ENCODE peak calls at places on chromosomes 13 and 19, in four cellular contexts. One of them, this sample, is unnamed.

GRCh38 chr19:34654796-34655195 is 22.2 kb downstream of the SCGB2B2 start:
- DNase-seq in H9: no peak
- DNase-seq in endothelial cell: no peak
- DNase-seq in foreskin fibroblast: no peak
- DNase-seq in this sample: no peak

GRCh38 chr19:40054632-40055031 is 1.4 kb downstream of the ZNF780B start:
- DNase-seq in H9: no peak
- DNase-seq in endothelial cell: no peak
- DNase-seq in foreskin fibroblast: no peak
- DNase-seq in this sample: no peak

GRCh38 chr19:2319551-2319950 is 8.8 kb downstream of the LSM7 start:
- DNase-seq in foreskin fibroblast: no peak
- DNase-seq in H9: no peak
- DNase-seq in endothelial cell: no peak
- DNase-seq in this sample: no peak

GRCh38 chr19:30214651-30215051 is 157.5 kb upstream of the ZNF536 start:
- DNase-seq in H9: no peak
- DNase-seq in foreskin fibroblast: no peak
- DNase-seq in endothelial cell: no peak
- DNase-seq in this sample: no peak

GRCh38 chr13:76383671-76384461 is 502.3 kb downstream of the KCTD12 start:
- DNase-seq in foreskin fibroblast: peak; percentile 82
- DNase-seq in endothelial cell: no peak
- DNase-seq in H9: no peak
- DNase-seq in this sample: peak; percentile 76

GRCh38 chr13:103188688-103189326 is 122.6 kb upstream of the SLC10A2 start:
- DNase-seq in foreskin fibroblast: no peak
- DNase-seq in H9: no peak
- DNase-seq in endothelial cell: no peak
- DNase-seq in this sample: peak; percentile 1

GRCh38 chr13:22073718-22074117 is 402.8 kb downstream of the FGF9 start:
- DNase-seq in foreskin fibroblast: no peak
- DNase-seq in H9: no peak
- DNase-seq in endothelial cell: no peak
- DNase-seq in this sample: no peak

GRCh38 chr19:50025794-50026549 is at the start of gene ZNF473:
- DNase-seq in H9: peak; percentile 96
- DNase-seq in endothelial cell: peak; percentile 85
- DNase-seq in foreskin fibroblast: peak; percentile 94
- DNase-seq in this sample: peak; percentile 79

GRCh38 chr13:76965759-76966421 is 17.6 kb downstream of the ACOD1 start:
- DNase-seq in foreskin fibroblast: peak; percentile 71
- DNase-seq in H9: no peak
- DNase-seq in endothelial cell: no peak
- DNase-seq in this sample: peak; percentile 79

GRCh38 chr19:2804156-2805004 is 15.3 kb upstream of the ZNF554 start:
- DNase-seq in foreskin fibroblast: no peak
- DNase-seq in H9: no peak
- DNase-seq in endothelial cell: no peak
- DNase-seq in this sample: no peak

GRCh38 chr13:110361365-110361911 is 54.4 kb downstream of the COL4A2 start:
- DNase-seq in H9: no peak
- DNase-seq in foreskin fibroblast: peak; percentile 29
- DNase-seq in endothelial cell: no peak
- DNase-seq in this sample: peak; percentile 91